ENCODE peak calls at places on chromosomes 2 and 18, in five cellular contexts. Z is heart left ventricle; T is fibroblast of the aortic adventitia; C is GM12864; P is stimulated activated CD8-positive, alpha-beta memory T cell treated with anti-CD3 and anti-CD28 coated beads, Interleukin-15, amount 100 ng/mL, for 4 hours. S is an unnamed sample.

GRCh38 chr2:188746727-188747126 is 227.4 kb upstream of the COL3A1 start:
- DNase-seq in Z (no peak), T (peak), C (no peak), P (no peak), S (no peak)

GRCh38 chr2:216004408-216005283 is 8.7 kb downstream of the MREG start:
- DNase-seq in Z (no peak), T (no peak), C (no peak), P (no peak), S (peak)

GRCh38 chr2:55891671-55892071 is 31.9 kb downstream of the EFEMP1 start:
- DNase-seq in Z (no peak), T (peak), C (no peak), P (no peak), S (no peak)

GRCh38 chr2:232504438-232504837 is 15.8 kb upstream of the PRSS56 start:
- DNase-seq in Z (no peak), T (no peak), C (no peak), P (no peak), S (no peak)

GRCh38 chr18:78123144-78123909 is 856.3 kb upstream of the SALL3 start:
- DNase-seq in Z (no peak), T (no peak), C (no peak), P (no peak), S (no peak)

GRCh38 chr2:5077479-5078089 is 614.6 kb upstream of the SOX11 start:
- DNase-seq in Z (no peak), T (no peak), C (no peak), P (no peak), S (no peak)

GRCh38 chr2:51516667-51517066 is 484.7 kb upstream of the NRXN1 start:
- DNase-seq in Z (no peak), T (no peak), C (no peak), P (no peak), S (no peak)

GRCh38 chr2:41854227-41854626 is 193.6 kb upstream of the PKDCC start:
- DNase-seq in Z (no peak), T (no peak), C (no peak), P (no peak), S (no peak)

GRCh38 chr18:4510709-4511108 is 55.6 kb upstream of the DLGAP1 start:
- DNase-seq in Z (no peak), T (peak), C (no peak), P (no peak), S (peak)

GRCh38 chr2:149799296-149799695 is 211.7 kb upstream of the MMADHC start:
- DNase-seq in Z (no peak), T (peak), C (no peak), P (no peak), S (no peak)

GRCh38 chr2:190986221-190986953 is 27.6 kb downstream of the STAT1 start:
- DNase-seq in Z (no peak), T (no peak), C (no peak), P (no peak), S (no peak)

GRCh38 chr2:238995634-238996033 is 147.7 kb downstream of the TWIST2 start:
- DNase-seq in Z (no peak), T (no peak), C (no peak), P (no peak), S (no peak)

GRCh38 chr2:4020153-4020552 is 316.8 kb downstream of the DCDC2C start:
- DNase-seq in Z (no peak), T (no peak), C (no peak), P (no peak), S (no peak)

GRCh38 chr2:47905454-47906260 is 641 bp downstream of the FBXO11 start:
- DNase-seq in Z (peak), T (peak), C (no peak), P (peak), S (peak)

GRCh38 chr18:8889479-8889878 is 184.1 kb downstream of the MTCL1 start:
- DNase-seq in Z (no peak), T (peak), C (no peak), P (no peak), S (no peak)

GRCh38 chr2:39128919-39129391 is 8.1 kb upstream of the SOS1 start:
- DNase-seq in Z (no peak), T (peak), C (peak), P (peak), S (peak)

GRCh38 chr18:2994603-2995432 is 18.1 kb downstream of the LPIN2 start:
- DNase-seq in Z (peak), T (no peak), C (no peak), P (no peak), S (peak)

GRCh38 chr2:128369126-128369555 is 50.5 kb upstream of the HS6ST1 start:
- DNase-seq in Z (no peak), T (peak), C (no peak), P (no peak), S (no peak)

GRCh38 chr2:43293744-43294695 is 67.6 kb upstream of the ZFP36L2 start:
- DNase-seq in Z (peak), T (peak), C (peak), P (no peak), S (peak)

GRCh38 chr2:234913208-234913626 is 38.6 kb upstream of the SH3BP4 start:
- DNase-seq in Z (no peak), T (no peak), C (no peak), P (no peak), S (no peak)

GRCh38 chr2:218716070-218716469 is 5.4 kb downstream of the TTLL4 start:
- DNase-seq in Z (no peak), T (peak), C (no peak), P (no peak), S (no peak)

GRCh38 chr18:56515522-56515921 is 122.9 kb downstream of the TXNL1 start:
- DNase-seq in Z (no peak), T (no peak), C (no peak), P (no peak), S (no peak)

GRCh38 chr2:102142829-102143449 is 393 bp downstream of the IL1R1 start:
- DNase-seq in Z (peak), T (peak), C (no peak), P (no peak), S (no peak)